ENCODE peak calls at places on chromosomes 16 and 17, in seven cellular contexts. One of them, this sample, is unnamed.

GRCh38 chr16:67026570-67026969 is 2.4 kb upstream of the CBFB start:
- DNase-seq in stimulated activated CD4-positive, alpha-beta T cell treated with anti-CD3 and anti-CD28 coated beads, Interleukin-2, amount 100 ng/mL, for 24 hours: peak; percentile 15
- DNase-seq in GM12891: no peak
- DNase-seq in ureter: no peak
- DNase-seq in EL: no peak
- DNase-seq in T-cell: no peak
- DNase-seq in activated CD8-positive, alpha-beta T cell treated with anti-CD3 and anti-CD28 coated beads for 36 hours: no peak
- DNase-seq in this sample: no peak

GRCh38 chr17:82962163-82962720 is 117.2 kb upstream of the METRNL start:
- DNase-seq in ureter: no peak
- DNase-seq in activated CD8-positive, alpha-beta T cell treated with anti-CD3 and anti-CD28 coated beads for 36 hours: no peak
- DNase-seq in T-cell: no peak
- DNase-seq in EL: no peak
- DNase-seq in stimulated activated CD4-positive, alpha-beta T cell treated with anti-CD3 and anti-CD28 coated beads, Interleukin-2, amount 100 ng/mL, for 24 hours: no peak
- DNase-seq in GM12891: no peak
- DNase-seq in this sample: no peak

GRCh38 chr16:16073884-16074781 is 124.7 kb downstream of the ABCC1 start:
- DNase-seq in GM12891: no peak
- DNase-seq in ureter: no peak
- DNase-seq in stimulated activated CD4-positive, alpha-beta T cell treated with anti-CD3 and anti-CD28 coated beads, Interleukin-2, amount 100 ng/mL, for 24 hours: no peak
- DNase-seq in activated CD8-positive, alpha-beta T cell treated with anti-CD3 and anti-CD28 coated beads for 36 hours: no peak
- DNase-seq in EL: peak; percentile 97
- DNase-seq in T-cell: no peak
- DNase-seq in this sample: no peak

GRCh38 chr17:13374203-13375143 is 227.3 kb downstream of the HS3ST3A1 start:
- DNase-seq in ureter: no peak
- DNase-seq in activated CD8-positive, alpha-beta T cell treated with anti-CD3 and anti-CD28 coated beads for 36 hours: no peak
- DNase-seq in GM12891: no peak
- DNase-seq in EL: no peak
- DNase-seq in T-cell: no peak
- DNase-seq in stimulated activated CD4-positive, alpha-beta T cell treated with anti-CD3 and anti-CD28 coated beads, Interleukin-2, amount 100 ng/mL, for 24 hours: no peak
- DNase-seq in this sample: no peak

GRCh38 chr17:61328351-61328750 is 71.3 kb upstream of the TBX2 start:
- DNase-seq in T-cell: no peak
- DNase-seq in ureter: no peak
- DNase-seq in GM12891: no peak
- DNase-seq in stimulated activated CD4-positive, alpha-beta T cell treated with anti-CD3 and anti-CD28 coated beads, Interleukin-2, amount 100 ng/mL, for 24 hours: no peak
- DNase-seq in EL: no peak
- DNase-seq in activated CD8-positive, alpha-beta T cell treated with anti-CD3 and anti-CD28 coated beads for 36 hours: no peak
- DNase-seq in this sample: no peak

GRCh38 chr17:50080827-50081226 is 14.3 kb upstream of the PDK2 start:
- DNase-seq in ureter: no peak
- DNase-seq in T-cell: no peak
- DNase-seq in activated CD8-positive, alpha-beta T cell treated with anti-CD3 and anti-CD28 coated beads for 36 hours: no peak
- DNase-seq in stimulated activated CD4-positive, alpha-beta T cell treated with anti-CD3 and anti-CD28 coated beads, Interleukin-2, amount 100 ng/mL, for 24 hours: no peak
- DNase-seq in EL: no peak
- DNase-seq in GM12891: no peak
- DNase-seq in this sample: no peak

GRCh38 chr16:55324491-55325447 is 766 bp downstream of the IRX6 start:
- DNase-seq in T-cell: no peak
- DNase-seq in activated CD8-positive, alpha-beta T cell treated with anti-CD3 and anti-CD28 coated beads for 36 hours: no peak
- DNase-seq in EL: no peak
- DNase-seq in GM12891: no peak
- DNase-seq in ureter: no peak
- DNase-seq in stimulated activated CD4-positive, alpha-beta T cell treated with anti-CD3 and anti-CD28 coated beads, Interleukin-2, amount 100 ng/mL, for 24 hours: no peak
- DNase-seq in this sample: no peak

GRCh38 chr17:75628425-75628824 is 4.8 kb upstream of the SMIM5 start:
- DNase-seq in stimulated activated CD4-positive, alpha-beta T cell treated with anti-CD3 and anti-CD28 coated beads, Interleukin-2, amount 100 ng/mL, for 24 hours: no peak
- DNase-seq in ureter: no peak
- DNase-seq in GM12891: no peak
- DNase-seq in EL: no peak
- DNase-seq in T-cell: no peak
- DNase-seq in activated CD8-positive, alpha-beta T cell treated with anti-CD3 and anti-CD28 coated beads for 36 hours: no peak
- DNase-seq in this sample: no peak

GRCh38 chr17:76046064-76046463 is 19.0 kb upstream of the EVPL start:
- DNase-seq in stimulated activated CD4-positive, alpha-beta T cell treated with anti-CD3 and anti-CD28 coated beads, Interleukin-2, amount 100 ng/mL, for 24 hours: no peak
- DNase-seq in ureter: peak; percentile 83
- DNase-seq in T-cell: no peak
- DNase-seq in EL: no peak
- DNase-seq in GM12891: no peak
- DNase-seq in activated CD8-positive, alpha-beta T cell treated with anti-CD3 and anti-CD28 coated beads for 36 hours: no peak
- DNase-seq in this sample: no peak

GRCh38 chr17:49000943-49001342 is 3.8 kb downstream of the IGF2BP1 start:
- DNase-seq in ureter: no peak
- DNase-seq in EL: peak; percentile 59
- DNase-seq in GM12891: no peak
- DNase-seq in stimulated activated CD4-positive, alpha-beta T cell treated with anti-CD3 and anti-CD28 coated beads, Interleukin-2, amount 100 ng/mL, for 24 hours: no peak
- DNase-seq in activated CD8-positive, alpha-beta T cell treated with anti-CD3 and anti-CD28 coated beads for 36 hours: no peak
- DNase-seq in T-cell: no peak
- DNase-seq in this sample: no peak

GRCh38 chr17:5686246-5686645 is 101.9 kb upstream of the NLRP1 start:
- DNase-seq in stimulated activated CD4-positive, alpha-beta T cell treated with anti-CD3 and anti-CD28 coated beads, Interleukin-2, amount 100 ng/mL, for 24 hours: no peak
- DNase-seq in T-cell: no peak
- DNase-seq in ureter: no peak
- DNase-seq in GM12891: no peak
- DNase-seq in activated CD8-positive, alpha-beta T cell treated with anti-CD3 and anti-CD28 coated beads for 36 hours: no peak
- DNase-seq in EL: no peak
- DNase-seq in this sample: no peak

GRCh38 chr17:49443862-49444261 is 29.2 kb upstream of the PHB1 start:
- DNase-seq in activated CD8-positive, alpha-beta T cell treated with anti-CD3 and anti-CD28 coated beads for 36 hours: no peak
- DNase-seq in stimulated activated CD4-positive, alpha-beta T cell treated with anti-CD3 and anti-CD28 coated beads, Interleukin-2, amount 100 ng/mL, for 24 hours: no peak
- DNase-seq in ureter: no peak
- DNase-seq in T-cell: no peak
- DNase-seq in GM12891: no peak
- DNase-seq in EL: peak; percentile 50
- DNase-seq in this sample: no peak

GRCh38 chr17:78255953-78256704 is 24.7 kb downstream of the TMEM235 start:
- DNase-seq in stimulated activated CD4-positive, alpha-beta T cell treated with anti-CD3 and anti-CD28 coated beads, Interleukin-2, amount 100 ng/mL, for 24 hours: no peak
- DNase-seq in GM12891: no peak
- DNase-seq in ureter: no peak
- DNase-seq in activated CD8-positive, alpha-beta T cell treated with anti-CD3 and anti-CD28 coated beads for 36 hours: no peak
- DNase-seq in EL: no peak
- DNase-seq in T-cell: no peak
- DNase-seq in this sample: no peak

GRCh38 chr16:66933776-66934137 is 445 bp downstream of the CIAO2B start:
- DNase-seq in GM12891: no peak
- DNase-seq in stimulated activated CD4-positive, alpha-beta T cell treated with anti-CD3 and anti-CD28 coated beads, Interleukin-2, amount 100 ng/mL, for 24 hours: peak; percentile 58
- DNase-seq in EL: no peak
- DNase-seq in ureter: no peak
- DNase-seq in activated CD8-positive, alpha-beta T cell treated with anti-CD3 and anti-CD28 coated beads for 36 hours: peak; percentile 75
- DNase-seq in T-cell: no peak
- DNase-seq in this sample: no peak

This sample was measured in stimulated activated naive B cell treated with anti-CD40 and anti-IgM and Interleukin-4, amounts not matched to agents 10 μg/mL and 1 μg/mL and 100 μg/mL, for 72 hours.